ENCODE peak calls at places on chromosomes 16 and 17, in eight cellular contexts. One of them, this sample, is unnamed.

GRCh38 chr17:57422574-57423164 is 166.3 kb downstream of the MSI2 start:
- DNase-seq in lung: no peak
- DNase-seq in GOT3: no peak
- DNase-seq in kidney glomerular epithelial cell: no peak
- DNase-seq in neural progenitor cell: no peak
- DNase-seq in ACHN: no peak
- DNase-seq in GM19239: no peak
- DNase-seq in astrocyte: peak; percentile 70
- DNase-seq in this sample: no peak

GRCh38 chr17:77025781-77026180 is 115.0 kb upstream of the SEC14L1 start:
- DNase-seq in lung: no peak
- DNase-seq in GOT3: no peak
- DNase-seq in kidney glomerular epithelial cell: no peak
- DNase-seq in neural progenitor cell: no peak
- DNase-seq in ACHN: no peak
- DNase-seq in GM19239: no peak
- DNase-seq in astrocyte: no peak
- DNase-seq in this sample: no peak

GRCh38 chr17:1860978-1861377 is 31.2 kb downstream of the RPA1 start:
- DNase-seq in lung: no peak
- DNase-seq in GOT3: no peak
- DNase-seq in kidney glomerular epithelial cell: no peak
- DNase-seq in neural progenitor cell: no peak
- DNase-seq in ACHN: no peak
- DNase-seq in GM19239: no peak
- DNase-seq in astrocyte: no peak
- DNase-seq in this sample: no peak

GRCh38 chr17:62680541-62681052 is 53.1 kb downstream of the MRC2 start:
- DNase-seq in lung: no peak
- DNase-seq in GOT3: no peak
- DNase-seq in kidney glomerular epithelial cell: no peak
- DNase-seq in neural progenitor cell: no peak
- DNase-seq in ACHN: no peak
- DNase-seq in GM19239: no peak
- DNase-seq in astrocyte: no peak
- DNase-seq in this sample: no peak

GRCh38 chr16:5056347-5056746 is 9.4 kb downstream of the C16orf89 start:
- DNase-seq in lung: no peak
- DNase-seq in GOT3: no peak
- DNase-seq in kidney glomerular epithelial cell: no peak
- DNase-seq in neural progenitor cell: peak; percentile 80
- DNase-seq in ACHN: no peak
- DNase-seq in GM19239: peak; percentile 32
- DNase-seq in astrocyte: no peak
- DNase-seq in this sample: peak; percentile 27

GRCh38 chr17:29180051-29180787 is at the start of gene MYO18A:
- DNase-seq in lung: peak; percentile 74
- DNase-seq in GOT3: peak; percentile 27
- DNase-seq in kidney glomerular epithelial cell: peak; percentile 67
- DNase-seq in neural progenitor cell: peak; percentile 94
- DNase-seq in ACHN: peak; percentile 82
- DNase-seq in GM19239: peak; percentile 98
- DNase-seq in astrocyte: peak; percentile 45
- DNase-seq in this sample: peak; percentile 69

GRCh38 chr16:81366316-81366932 is 51.7 kb downstream of the GAN start:
- DNase-seq in lung: no peak
- DNase-seq in GOT3: no peak
- DNase-seq in kidney glomerular epithelial cell: peak; percentile 57
- DNase-seq in neural progenitor cell: peak; percentile 60
- DNase-seq in ACHN: peak; percentile 60
- DNase-seq in GM19239: no peak
- DNase-seq in astrocyte: peak; percentile 12
- DNase-seq in this sample: no peak

GRCh38 chr17:44362479-44362963 is 1.1 kb downstream of the FAM171A2 start:
- DNase-seq in lung: no peak
- DNase-seq in GOT3: no peak
- DNase-seq in kidney glomerular epithelial cell: no peak
- DNase-seq in neural progenitor cell: peak; percentile 36
- DNase-seq in ACHN: no peak
- DNase-seq in GM19239: no peak
- DNase-seq in astrocyte: no peak
- DNase-seq in this sample: no peak

GRCh38 chr16:20744922-20745440 is 3.4 kb upstream of the THUMPD1 start:
- DNase-seq in lung: no peak
- DNase-seq in GOT3: no peak
- DNase-seq in kidney glomerular epithelial cell: no peak
- DNase-seq in neural progenitor cell: no peak
- DNase-seq in ACHN: no peak
- DNase-seq in GM19239: no peak
- DNase-seq in astrocyte: no peak
- DNase-seq in this sample: peak; percentile 46

GRCh38 chr17:64781394-64781793 is 119.3 kb upstream of the SMURF2 start:
- DNase-seq in lung: peak; percentile 79
- DNase-seq in GOT3: no peak
- DNase-seq in kidney glomerular epithelial cell: no peak
- DNase-seq in neural progenitor cell: peak; percentile 50
- DNase-seq in ACHN: no peak
- DNase-seq in GM19239: no peak
- DNase-seq in astrocyte: peak; percentile 14
- DNase-seq in this sample: peak; percentile 78

GRCh38 chr17:31653710-31654109 is 205.3 kb downstream of the COPRS start:
- DNase-seq in lung: no peak
- DNase-seq in GOT3: no peak
- DNase-seq in kidney glomerular epithelial cell: no peak
- DNase-seq in neural progenitor cell: no peak
- DNase-seq in ACHN: no peak
- DNase-seq in GM19239: no peak
- DNase-seq in astrocyte: no peak
- DNase-seq in this sample: no peak

GRCh38 chr17:19388791-19389190 is 1.8 kb upstream of the MFAP4 start:
- DNase-seq in lung: no peak
- DNase-seq in GOT3: no peak
- DNase-seq in kidney glomerular epithelial cell: no peak
- DNase-seq in neural progenitor cell: no peak
- DNase-seq in ACHN: no peak
- DNase-seq in GM19239: no peak
- DNase-seq in astrocyte: no peak
- DNase-seq in this sample: no peak

GRCh38 chr16:73321942-73322341 is 274.0 kb upstream of the ZFHX3 start:
- DNase-seq in lung: no peak
- DNase-seq in GOT3: no peak
- DNase-seq in kidney glomerular epithelial cell: no peak
- DNase-seq in neural progenitor cell: no peak
- DNase-seq in ACHN: no peak
- DNase-seq in GM19239: no peak
- DNase-seq in astrocyte: no peak
- DNase-seq in this sample: no peak

GRCh38 chr17:40121191-40121885 is 433 bp upstream of the MSL1 start:
- DNase-seq in lung: peak; percentile 42
- DNase-seq in GOT3: no peak
- DNase-seq in kidney glomerular epithelial cell: no peak
- DNase-seq in neural progenitor cell: peak; percentile 51
- DNase-seq in ACHN: peak; percentile 54
- DNase-seq in GM19239: no peak
- DNase-seq in astrocyte: no peak
- DNase-seq in this sample: peak; percentile 48

GRCh38 chr17:82350182-82351030 is 8.6 kb upstream of the TEX19 start:
- DNase-seq in lung: no peak
- DNase-seq in GOT3: no peak
- DNase-seq in kidney glomerular epithelial cell: no peak
- DNase-seq in neural progenitor cell: no peak
- DNase-seq in ACHN: no peak
- DNase-seq in GM19239: no peak
- DNase-seq in astrocyte: no peak
- DNase-seq in this sample: no peak

GRCh38 chr16:85707528-85708095 is 18.9 kb upstream of the GINS2 start:
- DNase-seq in lung: no peak
- DNase-seq in GOT3: no peak
- DNase-seq in kidney glomerular epithelial cell: no peak
- DNase-seq in neural progenitor cell: no peak
- DNase-seq in ACHN: no peak
- DNase-seq in GM19239: no peak
- DNase-seq in astrocyte: no peak
- DNase-seq in this sample: no peak

GRCh38 chr17:42527932-42528331 is 8.1 kb upstream of the NAGLU start:
- DNase-seq in lung: no peak
- DNase-seq in GOT3: no peak
- DNase-seq in kidney glomerular epithelial cell: no peak
- DNase-seq in neural progenitor cell: no peak
- DNase-seq in ACHN: no peak
- DNase-seq in GM19239: no peak
- DNase-seq in astrocyte: no peak
- DNase-seq in this sample: no peak

GRCh38 chr17:21263351-21263750 is 10.1 kb upstream of the NATD1 start:
- DNase-seq in lung: no peak
- DNase-seq in GOT3: no peak
- DNase-seq in kidney glomerular epithelial cell: peak; percentile 60
- DNase-seq in neural progenitor cell: no peak
- DNase-seq in ACHN: peak; percentile 35
- DNase-seq in GM19239: no peak
- DNase-seq in astrocyte: peak; percentile 53
- DNase-seq in this sample: no peak

GRCh38 chr17:67322039-67322787 is 44.2 kb downstream of the PSMD12 start:
- DNase-seq in lung: no peak
- DNase-seq in GOT3: no peak
- DNase-seq in kidney glomerular epithelial cell: no peak
- DNase-seq in neural progenitor cell: peak; percentile 81
- DNase-seq in ACHN: no peak
- DNase-seq in GM19239: no peak
- DNase-seq in astrocyte: no peak
- DNase-seq in this sample: no peak

GRCh38 chr16:16146380-16147315 is 76.6 kb downstream of the ABCC6 start:
- DNase-seq in lung: no peak
- DNase-seq in GOT3: no peak
- DNase-seq in kidney glomerular epithelial cell: no peak
- DNase-seq in neural progenitor cell: no peak
- DNase-seq in ACHN: no peak
- DNase-seq in GM19239: no peak
- DNase-seq in astrocyte: no peak
- DNase-seq in this sample: no peak

GRCh38 chr16:77555101-77555500 is 120.3 kb upstream of the ADAMTS18 start:
- DNase-seq in lung: no peak
- DNase-seq in GOT3: no peak
- DNase-seq in kidney glomerular epithelial cell: peak; percentile 36
- DNase-seq in neural progenitor cell: no peak
- DNase-seq in ACHN: peak; percentile 42
- DNase-seq in GM19239: no peak
- DNase-seq in astrocyte: peak; percentile 14
- DNase-seq in this sample: no peak